ENCODE peak calls at places on chromosomes 1 and 21, in seven cellular contexts. B is ascending aorta, O is A549, Z is IMR-90, D is GM12878, R is heart left ventricle, U is breast epithelium. F is an unnamed sample.

GRCh38 chr1:115166531-115167091 is 77.3 kb upstream of the TSPAN2 start:
- DNase-seq in B (no peak), O (no peak), Z (peak), D (no peak), R (no peak), U (no peak), F (no peak)

GRCh38 chr1:54965624-54966340 is 14.6 kb upstream of the TMEM61 start:
- DNase-seq in B (peak), O (no peak), Z (peak), D (peak), R (peak), U (no peak), F (peak)

GRCh38 chr1:207910678-207911354 is at the start of gene CD34:
- DNase-seq in B (peak), O (no peak), Z (no peak), D (no peak), R (peak), U (no peak), F (no peak)

GRCh38 chr1:111875640-111876039 is 113.8 kb downstream of the KCND3 start:
- DNase-seq in B (no peak), O (no peak), Z (no peak), D (no peak), R (no peak), U (no peak), F (no peak)

GRCh38 chr21:41373253-41373652 is 11.4 kb downstream of the MX2 start:
- DNase-seq in B (peak), O (no peak), Z (no peak), D (no peak), R (no peak), U (no peak), F (no peak)

GRCh38 chr1:179079113-179079761 is 2.6 kb upstream of the TOR3A start:
- DNase-seq in B (peak), O (peak), Z (peak), D (no peak), R (peak), U (peak), F (peak)

GRCh38 chr21:14768042-14768441 is 221.9 kb upstream of the SAMSN1 start:
- DNase-seq in B (no peak), O (no peak), Z (no peak), D (no peak), R (no peak), U (no peak), F (no peak)

GRCh38 chr21:24259241-24259640 is 1348.0 kb downstream of the MRPL39 start:
- DNase-seq in B (no peak), O (no peak), Z (peak), D (no peak), R (no peak), U (no peak), F (no peak)

GRCh38 chr1:27522860-27523665 is 33.1 kb upstream of the WASF2 start:
- DNase-seq in B (no peak), O (no peak), Z (no peak), D (no peak), R (peak), U (no peak), F (no peak)

GRCh38 chr1:16718908-16719533 is 21.3 kb upstream of the RNU1-4 start:
- DNase-seq in B (peak), O (no peak), Z (no peak), D (no peak), R (no peak), U (no peak), F (peak)

GRCh38 chr1:63888984-63889383 is 115.2 kb downstream of the ROR1 start:
- DNase-seq in B (no peak), O (no peak), Z (peak), D (no peak), R (no peak), U (no peak), F (no peak)

GRCh38 chr1:241612533-241613505 is 27.4 kb downstream of the CHML start:
- DNase-seq in B (no peak), O (no peak), Z (peak), D (no peak), R (no peak), U (no peak), F (no peak)

GRCh38 chr1:47181955-47182680 is 7.7 kb downstream of the PDZK1IP1 start:
- DNase-seq in B (no peak), O (no peak), Z (peak), D (no peak), R (no peak), U (no peak), F (no peak)
- H3K4me3 ChIP-seq in B (no peak), O (no peak), Z (no peak), D (no peak), R (no peak), U (no peak), F (no peak)

GRCh38 chr1:203026666-203027663 is 674 bp downstream of the PPFIA4 start:
- DNase-seq in B (no peak), O (no peak), Z (no peak), D (no peak), R (no peak), U (no peak), F (no peak)
- TF ChIP-seq CTCF in B (no peak), O (no peak), Z (no peak), D (no peak), R (no peak), U (no peak), F (no peak)

GRCh38 chr1:192529811-192530210 is 45.8 kb upstream of the RGS1 start:
- DNase-seq in B (no peak), O (no peak), Z (no peak), D (no peak), R (no peak), U (no peak), F (no peak)

GRCh38 chr1:192530254-192530653 is 45.3 kb upstream of the RGS1 start:
- DNase-seq in B (no peak), O (no peak), Z (peak), D (peak), R (no peak), U (no peak), F (peak)

GRCh38 chr1:192527950-192528349 is 47.6 kb upstream of the RGS1 start:
- DNase-seq in B (no peak), O (no peak), Z (no peak), D (no peak), R (no peak), U (no peak), F (peak)

GRCh38 chr1:192524223-192524622 is 51.4 kb upstream of the RGS1 start:
- DNase-seq in B (peak), O (no peak), Z (peak), D (no peak), R (no peak), U (no peak), F (no peak)

GRCh38 chr1:192529031-192529755 is 46.4 kb upstream of the RGS1 start:
- DNase-seq in B (no peak), O (no peak), Z (no peak), D (no peak), R (no peak), U (no peak), F (no peak)
- H3K4me3 ChIP-seq in B (no peak), O (no peak), Z (no peak), D (no peak), R (no peak), U (no peak), F (no peak)

GRCh38 chr1:75548721-75549480 is 62.0 kb downstream of the SLC44A5 start:
- DNase-seq in B (no peak), O (no peak), Z (no peak), D (no peak), R (no peak), U (no peak), F (no peak)
- TF ChIP-seq CTCF in B (no peak), O (no peak), Z (no peak), D (no peak), R (no peak), U (no peak), F (no peak)

DNA sequence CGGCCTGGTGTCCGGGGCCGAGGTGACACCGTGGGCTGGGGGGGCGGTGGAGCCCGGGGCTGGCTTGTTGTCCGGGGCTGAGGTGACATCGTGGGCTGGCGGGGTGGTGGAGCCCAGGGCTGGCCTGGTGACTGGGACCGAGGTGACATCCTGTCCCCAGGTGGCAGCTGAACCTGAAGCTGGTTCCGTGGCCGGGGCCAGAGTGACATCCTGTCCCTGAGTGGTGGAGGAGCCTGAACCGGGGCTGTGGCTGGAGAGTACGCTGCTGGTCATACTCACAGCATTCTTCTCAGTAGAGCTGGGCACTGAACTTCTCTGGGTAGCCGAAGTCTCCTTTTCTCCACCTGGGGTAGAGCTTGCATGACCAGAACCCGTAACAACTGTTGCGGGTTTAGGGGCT is 15.8 kb downstream of the THBS3 start:
- DNase-seq in B (no peak), O (no peak), Z (no peak), D (no peak), R (no peak), U (no peak), F (no peak)
- H3K4me3 ChIP-seq in B (no peak), O (no peak), Z (no peak), D (no peak), R (no peak), U (peak), F (no peak)

DNA sequence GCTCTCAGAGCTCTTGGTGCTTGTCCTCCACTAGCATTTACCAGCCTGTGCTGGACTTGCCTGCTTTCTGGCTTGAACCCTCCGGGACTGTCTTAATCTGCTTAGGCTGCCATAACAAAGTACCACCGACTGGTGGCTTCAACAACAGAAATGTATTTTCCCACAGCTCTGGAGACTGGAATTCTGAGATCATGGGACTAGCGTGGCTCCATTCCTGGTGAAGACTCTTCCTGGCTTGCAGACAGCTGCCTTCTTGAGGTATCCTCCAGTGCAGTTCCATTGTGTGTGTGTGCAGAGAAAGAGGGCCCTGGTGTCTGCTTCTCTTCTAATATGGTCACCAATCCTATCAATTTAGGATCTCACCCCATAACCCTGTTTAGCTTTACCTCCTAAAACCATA is 22.0 kb upstream of the RCAN1 start:
- DNase-seq in B (no peak), O (no peak), Z (no peak), D (no peak), R (no peak), U (no peak), F (no peak)
- TF ChIP-seq CTCF in B (no peak), O (no peak), Z (no peak), D (no peak), R (no peak), U (no peak), F (no peak)

DNA sequence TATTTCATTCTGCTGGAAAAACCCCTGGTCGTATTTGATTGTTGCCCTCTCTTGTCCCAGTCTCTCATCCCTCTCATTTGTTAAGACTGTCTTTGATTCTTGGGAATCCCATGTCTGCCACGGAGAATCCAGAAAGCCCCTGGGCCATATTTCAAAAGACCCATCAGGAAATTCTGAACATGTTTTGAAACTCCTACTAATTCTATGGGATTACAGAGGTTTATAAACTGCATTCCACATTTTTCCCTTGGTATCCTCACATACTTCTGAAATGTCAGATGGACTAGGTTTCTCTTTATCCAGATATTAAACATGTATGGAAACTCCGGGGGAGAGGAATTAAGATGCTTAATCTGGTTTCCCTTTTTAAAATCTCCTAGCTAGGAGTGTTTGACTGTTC is 80.0 kb downstream of the HUNK start:
- DNase-seq in B (no peak), O (no peak), Z (no peak), D (no peak), R (no peak), U (no peak), F (no peak)
- H3K4me3 ChIP-seq in B (no peak), O (no peak), Z (no peak), D (no peak), R (no peak), U (no peak), F (no peak)

DNA sequence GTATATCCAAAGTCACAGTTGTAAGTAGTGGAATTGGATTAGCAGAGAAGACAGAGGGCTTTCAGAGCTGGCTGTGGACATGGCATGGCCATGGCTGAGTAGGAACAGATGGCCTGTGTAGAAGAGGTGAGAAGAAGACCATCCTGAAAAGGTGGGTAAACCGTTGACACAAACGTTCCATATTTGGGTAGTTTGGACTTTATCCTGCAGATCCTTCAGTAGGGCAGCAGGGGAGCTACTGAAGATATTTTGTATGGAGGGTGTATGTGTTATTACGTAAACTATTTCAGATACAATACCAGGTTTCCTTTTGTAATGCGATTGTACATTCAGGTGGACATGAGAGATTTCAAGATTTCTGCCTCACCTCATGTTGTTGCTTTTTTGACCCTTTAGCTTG is 1.6 kb downstream of the UTP11 start:
- DNase-seq in B (no peak), O (no peak), Z (no peak), D (no peak), R (no peak), U (no peak), F (no peak)
- TF ChIP-seq CTCF in B (no peak), O (no peak), Z (peak), D (peak), R (no peak), U (no peak), F (no peak)

GRCh38 chr1:156434976-156435550 is 65.5 kb downstream of the MEF2D start:
- DNase-seq in B (no peak), O (no peak), Z (no peak), D (no peak), R (no peak), U (no peak), F (no peak)

GRCh38 chr1:156437465-156437864 is 63.1 kb downstream of the MEF2D start:
- DNase-seq in B (no peak), O (no peak), Z (no peak), D (no peak), R (no peak), U (no peak), F (no peak)

GRCh38 chr1:156436319-156437043 is 64.1 kb downstream of the MEF2D start:
- DNase-seq in B (no peak), O (no peak), Z (no peak), D (no peak), R (no peak), U (no peak), F (no peak)

GRCh38 chr1:156437054-156437453 is 63.5 kb downstream of the MEF2D start:
- DNase-seq in B (no peak), O (no peak), Z (no peak), D (no peak), R (no peak), U (no peak), F (no peak)

GRCh38 chr1:156435551-156436318 is 64.8 kb downstream of the MEF2D start:
- DNase-seq in B (no peak), O (no peak), Z (no peak), D (no peak), R (no peak), U (no peak), F (no peak)
- H3K4me3 ChIP-seq in B (peak), O (peak), Z (peak), D (peak), R (peak), U (peak), F (no peak)

GRCh38 chr21:17438642-17439041 is 74.2 kb upstream of the CXADR start:
- DNase-seq in B (no peak), O (no peak), Z (no peak), D (no peak), R (no peak), U (no peak), F (no peak)

GRCh38 chr21:17440955-17441354 is 71.9 kb upstream of the CXADR start:
- DNase-seq in B (no peak), O (no peak), Z (no peak), D (no peak), R (no peak), U (no peak), F (no peak)

GRCh38 chr21:17432732-17433057 is 80.1 kb upstream of the CXADR start:
- DNase-seq in B (no peak), O (no peak), Z (no peak), D (no peak), R (no peak), U (no peak), F (no peak)

GRCh38 chr21:17436626-17437111 is 76.2 kb upstream of the CXADR start:
- DNase-seq in B (no peak), O (no peak), Z (no peak), D (no peak), R (no peak), U (no peak), F (no peak)

GRCh38 chr21:17435565-17436543 is 77.0 kb upstream of the CXADR start:
- DNase-seq in B (no peak), O (no peak), Z (no peak), D (no peak), R (no peak), U (no peak), F (no peak)
- TF ChIP-seq CTCF in B (no peak), O (no peak), Z (no peak), D (no peak), R (no peak), U (no peak), F (no peak)

F was measured in GM12865.